ENCODE peak calls at places on chromosomes 12 and 14, in eight cellular contexts. One of them, this sample, is unnamed.
A peak's percentile ranks its signal among the peaks of the same experiment; 100 is the strongest.

GRCh38 chr12:96255077-96255476 is 60.9 kb downstream of the ELK3 start:
- DNase-seq in A549: no peak
- DNase-seq in testis: no peak
- DNase-seq in PC-9: no peak
- DNase-seq in hepatocyte: no peak
- DNase-seq in HAP-1: no peak
- DNase-seq in heart left ventricle: no peak
- DNase-seq in effector memory CD4-positive, alpha-beta T cell: no peak
- DNase-seq in this sample: peak; percentile 54

GRCh38 chr14:33855672-33856071 is 95.2 kb downstream of the EGLN3 start:
- DNase-seq in HAP-1: no peak
- DNase-seq in A549: no peak
- DNase-seq in hepatocyte: no peak
- DNase-seq in effector memory CD4-positive, alpha-beta T cell: no peak
- DNase-seq in testis: no peak
- DNase-seq in PC-9: no peak
- DNase-seq in heart left ventricle: no peak
- DNase-seq in this sample: no peak

GRCh38 chr12:31877884-31878283 is 81.3 kb upstream of the RESF1 start:
- DNase-seq in testis: no peak
- DNase-seq in effector memory CD4-positive, alpha-beta T cell: no peak
- DNase-seq in HAP-1: no peak
- DNase-seq in heart left ventricle: no peak
- DNase-seq in PC-9: no peak
- DNase-seq in hepatocyte: no peak
- DNase-seq in A549: no peak
- DNase-seq in this sample: no peak

GRCh38 chr14:102403028-102403427 is 40.3 kb downstream of the TECPR2 start:
- DNase-seq in A549: no peak
- DNase-seq in heart left ventricle: no peak
- DNase-seq in hepatocyte: no peak
- DNase-seq in testis: no peak
- DNase-seq in PC-9: peak; percentile 30
- DNase-seq in effector memory CD4-positive, alpha-beta T cell: no peak
- DNase-seq in HAP-1: no peak
- DNase-seq in this sample: no peak

GRCh38 chr14:77031680-77032482 is 3.4 kb upstream of the IRF2BPL start:
- DNase-seq in A549: no peak
- DNase-seq in PC-9: peak; percentile 75
- DNase-seq in effector memory CD4-positive, alpha-beta T cell: no peak
- DNase-seq in heart left ventricle: no peak
- DNase-seq in testis: no peak
- DNase-seq in HAP-1: no peak
- DNase-seq in hepatocyte: peak; percentile 64
- DNase-seq in this sample: peak; percentile 61

GRCh38 chr12:111396726-111397445 is 8.8 kb upstream of the SH2B3 start:
- DNase-seq in heart left ventricle: peak; percentile 95
- DNase-seq in hepatocyte: peak; percentile 93
- DNase-seq in PC-9: peak; percentile 76
- DNase-seq in HAP-1: peak; percentile 70
- DNase-seq in testis: peak; percentile 86
- DNase-seq in effector memory CD4-positive, alpha-beta T cell: peak; percentile 78
- DNase-seq in A549: peak; percentile 85
- DNase-seq in this sample: peak; percentile 76

GRCh38 chr12:51890511-51891171 is 2.7 kb downstream of the ANKRD33 start:
- DNase-seq in PC-9: no peak
- DNase-seq in heart left ventricle: peak; percentile 60
- DNase-seq in hepatocyte: no peak
- DNase-seq in A549: no peak
- DNase-seq in HAP-1: no peak
- DNase-seq in testis: no peak
- DNase-seq in effector memory CD4-positive, alpha-beta T cell: no peak
- DNase-seq in this sample: no peak

GRCh38 chr12:29153231-29153630 is 4.2 kb downstream of the FAR2 start:
- DNase-seq in hepatocyte: no peak
- DNase-seq in A549: no peak
- DNase-seq in heart left ventricle: no peak
- DNase-seq in effector memory CD4-positive, alpha-beta T cell: no peak
- DNase-seq in testis: no peak
- DNase-seq in HAP-1: no peak
- DNase-seq in PC-9: no peak
- DNase-seq in this sample: no peak

GRCh38 chr14:58873228-58873953 is 235.6 kb downstream of the DACT1 start:
- DNase-seq in PC-9: no peak
- DNase-seq in heart left ventricle: no peak
- DNase-seq in HAP-1: no peak
- DNase-seq in effector memory CD4-positive, alpha-beta T cell: no peak
- DNase-seq in testis: no peak
- DNase-seq in hepatocyte: no peak
- DNase-seq in A549: no peak
- DNase-seq in this sample: no peak

GRCh38 chr14:53152627-53152908 is 555 bp downstream of the DDHD1 start:
- DNase-seq in HAP-1: no peak
- DNase-seq in effector memory CD4-positive, alpha-beta T cell: no peak
- DNase-seq in A549: no peak
- DNase-seq in heart left ventricle: no peak
- DNase-seq in PC-9: no peak
- DNase-seq in testis: no peak
- DNase-seq in hepatocyte: no peak
- DNase-seq in this sample: no peak

GRCh38 chr14:101683365-101683764 is 78.1 kb upstream of the PPP2R5C start:
- DNase-seq in PC-9: no peak
- DNase-seq in testis: no peak
- DNase-seq in effector memory CD4-positive, alpha-beta T cell: no peak
- DNase-seq in hepatocyte: no peak
- DNase-seq in HAP-1: no peak
- DNase-seq in heart left ventricle: no peak
- DNase-seq in A549: no peak
- DNase-seq in this sample: no peak

GRCh38 chr12:98373982-98374381 is 141.4 kb upstream of the TMPO start:
- DNase-seq in heart left ventricle: no peak
- DNase-seq in hepatocyte: no peak
- DNase-seq in effector memory CD4-positive, alpha-beta T cell: no peak
- DNase-seq in HAP-1: no peak
- DNase-seq in PC-9: no peak
- DNase-seq in testis: no peak
- DNase-seq in A549: no peak
- DNase-seq in this sample: no peak

GRCh38 chr14:104239866-104240301 is 101.5 kb downstream of the KIF26A start:
- DNase-seq in A549: no peak
- DNase-seq in heart left ventricle: no peak
- DNase-seq in HAP-1: no peak
- DNase-seq in PC-9: no peak
- DNase-seq in hepatocyte: no peak
- DNase-seq in effector memory CD4-positive, alpha-beta T cell: no peak
- DNase-seq in testis: no peak
- DNase-seq in this sample: no peak

GRCh38 chr14:95597784-95598204 is 62.9 kb downstream of the GLRX5 start:
- DNase-seq in A549: no peak
- DNase-seq in HAP-1: peak; percentile 50
- DNase-seq in testis: no peak
- DNase-seq in heart left ventricle: no peak
- DNase-seq in effector memory CD4-positive, alpha-beta T cell: no peak
- DNase-seq in PC-9: no peak
- DNase-seq in hepatocyte: peak; percentile 71
- DNase-seq in this sample: no peak

GRCh38 chr12:48863296-48863695 is 2.4 kb downstream of the RND1 start:
- DNase-seq in heart left ventricle: no peak
- DNase-seq in PC-9: no peak
- DNase-seq in A549: no peak
- DNase-seq in testis: no peak
- DNase-seq in hepatocyte: no peak
- DNase-seq in HAP-1: no peak
- DNase-seq in effector memory CD4-positive, alpha-beta T cell: no peak
- DNase-seq in this sample: no peak

GRCh38 chr14:88750945-88751344 is 41.8 kb downstream of the EML5 start:
- DNase-seq in testis: no peak
- DNase-seq in HAP-1: no peak
- DNase-seq in A549: no peak
- DNase-seq in heart left ventricle: no peak
- DNase-seq in hepatocyte: no peak
- DNase-seq in PC-9: no peak
- DNase-seq in effector memory CD4-positive, alpha-beta T cell: no peak
- DNase-seq in this sample: no peak

DNA sequence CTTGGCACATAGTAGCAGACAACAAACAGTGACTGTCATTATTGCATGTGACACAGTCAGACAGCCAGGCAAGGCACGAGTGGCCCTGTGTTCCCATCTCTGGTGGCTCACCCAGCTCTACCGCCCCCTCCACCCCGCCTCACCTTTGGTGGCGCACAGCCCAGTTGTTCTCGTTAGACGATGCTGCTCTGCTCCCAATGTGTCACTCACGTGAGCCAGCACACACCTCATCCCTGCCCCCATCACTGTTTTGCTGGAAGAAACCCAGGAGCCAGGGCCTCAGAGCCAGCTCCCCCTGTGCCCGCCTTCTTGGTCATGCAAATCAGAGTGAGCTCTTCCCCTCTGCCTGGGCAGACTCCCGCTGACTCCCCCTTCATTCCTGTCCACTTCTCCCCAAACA is 113.4 kb downstream of the CALM1 start:
- DNase-seq in heart left ventricle: no peak
- DNase-seq in HAP-1: no peak
- DNase-seq in effector memory CD4-positive, alpha-beta T cell: no peak
- DNase-seq in testis: no peak
- DNase-seq in hepatocyte: no peak
- DNase-seq in A549: no peak
- DNase-seq in PC-9: peak; percentile 57
- DNase-seq in this sample: no peak
- H3K4me1 ChIP-seq in heart left ventricle: peaks cover 23% of the 10 kb centered on the region
- H3K4me1 ChIP-seq in HAP-1: no peaks in the 10 kb centered on the region
- H3K4me1 ChIP-seq in effector memory CD4-positive, alpha-beta T cell: no peaks in the 10 kb centered on the region
- H3K4me1 ChIP-seq in testis: peaks cover 9% of the 10 kb centered on the region
- H3K4me1 ChIP-seq in hepatocyte: peaks cover 51% of the 10 kb centered on the region
- H3K4me1 ChIP-seq in A549: peaks cover 35% of the 10 kb centered on the region
- H3K4me1 ChIP-seq in PC-9: peaks cover 69% of the 10 kb centered on the region
- H3K4me1 ChIP-seq in this sample: peaks cover 18% of the 10 kb centered on the region

GRCh38 chr14:105419055-105419304 is 647 bp upstream of the MTA1 start:
- DNase-seq in PC-9: no peak
- DNase-seq in A549: no peak
- DNase-seq in HAP-1: no peak
- DNase-seq in effector memory CD4-positive, alpha-beta T cell: no peak
- DNase-seq in hepatocyte: no peak
- DNase-seq in testis: no peak
- DNase-seq in heart left ventricle: no peak
- DNase-seq in this sample: no peak

GRCh38 chr14:105419305-105420091 is at the start of gene MTA1:
- DNase-seq in HAP-1: peak; percentile 67
- DNase-seq in effector memory CD4-positive, alpha-beta T cell: peak; percentile 23
- DNase-seq in testis: no peak
- DNase-seq in PC-9: no peak
- DNase-seq in A549: no peak
- DNase-seq in hepatocyte: peak; percentile 77
- DNase-seq in heart left ventricle: peak; percentile 75
- DNase-seq in this sample: no peak

GRCh38 chr14:105420976-105421674 is 1.5 kb downstream of the MTA1 start:
- DNase-seq in A549: no peak
- DNase-seq in hepatocyte: no peak
- DNase-seq in PC-9: no peak
- DNase-seq in heart left ventricle: peak; percentile 64
- DNase-seq in testis: no peak
- DNase-seq in effector memory CD4-positive, alpha-beta T cell: no peak
- DNase-seq in HAP-1: no peak
- DNase-seq in this sample: no peak

GRCh38 chr14:105421723-105422615 is 2.3 kb downstream of the MTA1 start:
- DNase-seq in hepatocyte: no peak
- DNase-seq in PC-9: no peak
- DNase-seq in A549: no peak
- DNase-seq in HAP-1: no peak
- DNase-seq in heart left ventricle: peak; percentile 60
- DNase-seq in effector memory CD4-positive, alpha-beta T cell: no peak
- DNase-seq in testis: no peak
- DNase-seq in this sample: no peak

GRCh38 chr14:105420141-105420975 is 731 bp downstream of the MTA1 start:
- DNase-seq in effector memory CD4-positive, alpha-beta T cell: no peak
- DNase-seq in testis: no peak
- DNase-seq in HAP-1: no peak
- DNase-seq in heart left ventricle: peak; percentile 63
- DNase-seq in PC-9: no peak
- DNase-seq in hepatocyte: no peak
- DNase-seq in A549: no peak
- DNase-seq in this sample: no peak
- H3K4me1 ChIP-seq in effector memory CD4-positive, alpha-beta T cell: peaks cover 24% of the 10 kb centered on the region
- H3K4me1 ChIP-seq in testis: peaks cover 35% of the 10 kb centered on the region
- H3K4me1 ChIP-seq in HAP-1: peaks cover 14% of the 10 kb centered on the region
- H3K4me1 ChIP-seq in heart left ventricle: peaks cover 47% of the 10 kb centered on the region
- H3K4me1 ChIP-seq in PC-9: peaks cover 18% of the 10 kb centered on the region
- H3K4me1 ChIP-seq in hepatocyte: peaks cover 18% of the 10 kb centered on the region
- H3K4me1 ChIP-seq in A549: peaks cover 22% of the 10 kb centered on the region
- H3K4me1 ChIP-seq in this sample: peaks cover 32% of the 10 kb centered on the region

DNA sequence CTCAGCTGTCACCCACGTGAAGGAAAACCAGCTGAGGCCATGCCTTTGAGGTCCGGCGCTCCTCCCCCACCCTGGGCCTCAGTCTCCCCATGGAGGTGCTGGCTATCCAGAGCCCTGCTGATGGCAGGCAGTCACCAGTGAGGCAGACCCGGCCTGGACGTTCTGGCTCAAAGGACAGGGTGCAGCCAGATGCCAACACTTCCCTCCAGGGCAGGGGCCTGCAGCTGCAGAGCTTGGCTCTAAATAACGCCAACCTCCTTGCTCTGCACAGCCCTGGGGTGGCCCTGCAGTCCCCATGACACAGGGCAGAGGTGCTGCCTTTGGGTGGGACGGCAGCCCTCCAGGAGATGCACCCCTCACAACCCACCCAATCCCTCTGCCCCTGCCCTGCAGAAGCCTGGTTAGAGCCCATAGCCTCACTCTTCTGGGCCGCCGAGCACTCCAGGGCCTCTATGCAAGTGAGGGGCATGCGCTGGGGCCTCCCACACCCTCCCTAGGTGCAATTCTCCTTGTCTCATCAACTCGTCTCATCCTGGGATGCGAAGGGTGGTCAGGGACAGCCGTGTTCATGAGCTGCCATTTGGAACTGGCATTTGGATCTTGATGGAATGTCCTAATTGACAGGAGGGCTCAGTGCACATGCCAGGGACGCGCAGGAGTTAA is 30.4 kb downstream of the CCDC85C start:
- DNase-seq in A549: no peak
- DNase-seq in effector memory CD4-positive, alpha-beta T cell: no peak
- DNase-seq in HAP-1: no peak
- DNase-seq in hepatocyte: no peak
- DNase-seq in testis: no peak
- DNase-seq in heart left ventricle: no peak
- DNase-seq in PC-9: no peak
- DNase-seq in this sample: no peak
- H3K4me1 ChIP-seq in A549: peaks cover 100% of the 10 kb centered on the region
- H3K4me1 ChIP-seq in effector memory CD4-positive, alpha-beta T cell: no peaks in the 10 kb centered on the region
- H3K4me1 ChIP-seq in HAP-1: peaks cover 21% of the 10 kb centered on the region
- H3K4me1 ChIP-seq in hepatocyte: peaks cover 94% of the 10 kb centered on the region
- H3K4me1 ChIP-seq in testis: peaks cover 74% of the 10 kb centered on the region
- H3K4me1 ChIP-seq in heart left ventricle: peaks cover 90% of the 10 kb centered on the region
- H3K4me1 ChIP-seq in PC-9: peaks cover 44% of the 10 kb centered on the region
- H3K4me1 ChIP-seq in this sample: peaks cover 62% of the 10 kb centered on the region

DNA sequence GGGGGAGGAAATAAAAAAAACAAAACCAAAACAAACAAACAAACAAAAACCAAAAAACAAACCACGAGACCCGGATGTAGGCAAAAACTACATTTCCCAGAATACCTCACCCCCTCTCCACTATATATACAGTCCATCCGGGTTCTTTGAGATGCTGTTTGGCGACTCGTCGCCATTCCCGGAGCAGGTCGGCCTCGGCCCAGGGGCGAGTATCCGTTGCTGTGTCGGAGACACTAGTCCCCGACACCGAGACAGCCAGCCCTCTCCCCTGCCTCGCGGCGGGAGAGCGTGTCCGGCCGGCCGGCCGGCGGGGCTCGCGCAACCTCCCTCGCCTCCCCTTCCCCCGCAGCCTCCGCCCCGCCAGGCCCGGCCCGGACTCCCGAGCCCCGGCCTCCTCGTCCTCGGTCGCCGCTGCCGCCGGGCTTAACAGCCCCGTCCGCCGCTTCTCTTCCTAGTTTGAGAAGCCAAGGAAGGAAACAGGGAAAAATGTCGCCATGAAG is at the start of gene RNF10:
- DNase-seq in effector memory CD4-positive, alpha-beta T cell: peak; percentile 61
- DNase-seq in PC-9: peak; percentile 64
- DNase-seq in A549: peak; percentile 96
- DNase-seq in testis: peak; percentile 90
- DNase-seq in heart left ventricle: peak; percentile 88
- DNase-seq in hepatocyte: peak; percentile 90
- DNase-seq in HAP-1: peak; percentile 79
- DNase-seq in this sample: peak; percentile 77
- H3K4me1 ChIP-seq in effector memory CD4-positive, alpha-beta T cell: peaks cover 29% of the 10 kb centered on the region
- H3K4me1 ChIP-seq in PC-9: peaks cover 55% of the 10 kb centered on the region
- H3K4me1 ChIP-seq in A549: peaks cover 45% of the 10 kb centered on the region
- H3K4me1 ChIP-seq in testis: peaks cover 39% of the 10 kb centered on the region
- H3K4me1 ChIP-seq in heart left ventricle: peaks cover 40% of the 10 kb centered on the region
- H3K4me1 ChIP-seq in hepatocyte: peaks cover 35% of the 10 kb centered on the region
- H3K4me1 ChIP-seq in HAP-1: peaks cover 32% of the 10 kb centered on the region
- H3K4me1 ChIP-seq in this sample: peaks cover 38% of the 10 kb centered on the region